ENCODE peak calls at places on chromosomes 13 and 19, in nine cellular contexts. U is CD8-positive, alpha-beta T cell; P is fibroblast of the aortic adventitia; I is fibroblast of lung; Q is aorta; A is dorsolateral prefrontal cortex; L is PC-3; X is tibial nerve; N is breast epithelium. F is an unnamed sample.

GRCh38 chr13:47188802-47189201 is 291.9 kb upstream of the HTR2A start:
- DNase-seq in U (no peak), P (peak), I (peak), Q (no peak), A (no peak), L (peak), X (no peak), N (no peak), F (no peak)

GRCh38 chr19:15248648-15249559 is 16.7 kb upstream of the EPHX3 start:
- DNase-seq in U (no peak), P (peak), I (peak), Q (peak), A (no peak), L (peak), X (peak), N (peak), F (no peak)

GRCh38 chr19:46845959-46846459 is 4.6 kb downstream of the AP2S1 start:
- DNase-seq in U (no peak), P (no peak), I (no peak), Q (no peak), A (no peak), L (no peak), X (no peak), N (no peak), F (no peak)

GRCh38 chr19:53883231-53883661 is 1.2 kb downstream of the PRKCG start:
- DNase-seq in U (peak), P (no peak), I (no peak), Q (peak), A (no peak), L (no peak), X (no peak), N (no peak), F (no peak)

GRCh38 chr13:111027481-111028439 is 87.3 kb upstream of the ARHGEF7 start:
- DNase-seq in U (no peak), P (no peak), I (peak), Q (no peak), A (no peak), L (no peak), X (no peak), N (no peak), F (no peak)

GRCh38 chr19:3554254-3555083 is 2.9 kb downstream of the MFSD12 start:
- DNase-seq in U (peak), P (no peak), I (no peak), Q (no peak), A (no peak), L (no peak), X (no peak), N (no peak), F (no peak)

GRCh38 chr13:61135583-61135982 is 280.1 kb downstream of the PCDH20 start:
- DNase-seq in U (no peak), P (no peak), I (no peak), Q (no peak), A (no peak), L (no peak), X (no peak), N (no peak), F (no peak)

GRCh38 chr13:88526186-88526852 is 855.1 kb downstream of the SLITRK5 start:
- DNase-seq in U (no peak), P (no peak), I (no peak), Q (no peak), A (no peak), L (no peak), X (no peak), N (no peak), F (no peak)

GRCh38 chr19:45097776-45098520 is 5.0 kb downstream of the PPP1R37 start:
- DNase-seq in U (no peak), P (peak), I (peak), Q (no peak), A (peak), L (peak), X (no peak), N (peak), F (no peak)

GRCh38 chr19:47371269-47371668 is 22.2 kb downstream of the DHX34 start:
- DNase-seq in U (no peak), P (no peak), I (no peak), Q (no peak), A (no peak), L (no peak), X (no peak), N (no peak), F (no peak)

GRCh38 chr19:15421726-15422260 is 3.0 kb upstream of the AKAP8L start:
- DNase-seq in U (no peak), P (no peak), I (peak), Q (no peak), A (peak), L (no peak), X (no peak), N (no peak), F (no peak)

GRCh38 chr13:97753942-97754670 is 199.4 kb upstream of the IPO5 start:
- DNase-seq in U (no peak), P (no peak), I (no peak), Q (no peak), A (no peak), L (no peak), X (no peak), N (no peak), F (no peak)

GRCh38 chr19:16825312-16826168 is 3.7 kb upstream of the SIN3B start:
- DNase-seq in U (no peak), P (peak), I (peak), Q (peak), A (peak), L (no peak), X (peak), N (peak), F (no peak)

GRCh38 chr19:19171821-19172532 is 1.9 kb upstream of the MEF2B start:
- DNase-seq in U (no peak), P (peak), I (peak), Q (no peak), A (no peak), L (no peak), X (no peak), N (no peak), F (peak)

GRCh38 chr13:110486061-110486780 is 75.3 kb downstream of the RAB20 start:
- DNase-seq in U (no peak), P (no peak), I (no peak), Q (no peak), A (no peak), L (no peak), X (no peak), N (no peak), F (no peak)

GRCh38 chr19:37933965-37934364 is 27.0 kb downstream of the SIPA1L3 start:
- DNase-seq in U (no peak), P (peak), I (no peak), Q (no peak), A (no peak), L (no peak), X (no peak), N (no peak), F (no peak)

DNA sequence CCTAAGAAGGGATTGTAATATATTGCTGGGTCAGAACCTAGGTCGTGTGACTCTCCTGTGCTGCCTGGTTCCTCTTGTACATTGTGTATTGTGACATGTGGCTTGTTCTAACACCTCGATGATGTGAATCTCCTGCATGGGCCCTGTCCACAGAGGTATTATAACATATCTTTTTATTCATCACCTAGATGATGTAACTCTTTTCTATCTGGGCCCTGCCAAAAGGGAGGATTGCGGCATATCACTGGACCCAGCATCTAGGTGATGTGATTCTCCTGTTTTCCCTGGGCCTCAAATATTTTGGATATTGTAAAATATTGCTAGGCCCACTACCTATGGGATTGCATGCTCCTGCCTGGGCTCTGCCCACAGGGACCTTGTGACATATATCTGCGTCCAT is 33.4 kb upstream of the ZNF254 start:
- DNase-seq in U (no peak), P (no peak), I (no peak), Q (no peak), A (no peak), L (no peak), X (no peak), N (no peak), F (no peak)
- H3K4me3 ChIP-seq in U (no peak), P (no peak), I (no peak), Q (no peak), A (no peak), L (no peak), X (no peak), N (no peak), F (no peak)

DNA sequence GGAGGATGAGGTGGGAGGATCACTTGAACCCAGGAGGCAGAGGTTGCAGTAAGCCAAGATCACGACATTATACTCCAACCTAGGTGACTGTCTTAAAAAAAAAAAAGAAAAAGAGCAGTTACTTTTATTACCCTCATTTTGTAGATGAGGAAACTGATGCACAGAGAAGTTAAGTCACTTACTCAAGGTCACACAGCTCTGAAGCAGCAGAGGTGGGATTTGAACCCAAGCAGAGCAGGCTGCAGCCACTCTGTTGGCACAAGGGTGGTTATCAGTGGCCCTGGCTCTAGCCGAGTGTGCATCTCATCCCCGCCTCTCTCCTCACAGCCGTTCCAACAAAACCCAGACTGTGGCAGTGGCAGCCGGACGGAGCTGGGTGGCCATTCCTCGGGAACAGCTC is 7.6 kb downstream of the IL27RA start:
- DNase-seq in U (no peak), P (no peak), I (no peak), Q (no peak), A (no peak), L (no peak), X (no peak), N (no peak), F (no peak)
- H3K4me3 ChIP-seq in U (no peak), P (no peak), I (no peak), Q (no peak), A (no peak), L (no peak), X (no peak), N (no peak), F (no peak)

DNA sequence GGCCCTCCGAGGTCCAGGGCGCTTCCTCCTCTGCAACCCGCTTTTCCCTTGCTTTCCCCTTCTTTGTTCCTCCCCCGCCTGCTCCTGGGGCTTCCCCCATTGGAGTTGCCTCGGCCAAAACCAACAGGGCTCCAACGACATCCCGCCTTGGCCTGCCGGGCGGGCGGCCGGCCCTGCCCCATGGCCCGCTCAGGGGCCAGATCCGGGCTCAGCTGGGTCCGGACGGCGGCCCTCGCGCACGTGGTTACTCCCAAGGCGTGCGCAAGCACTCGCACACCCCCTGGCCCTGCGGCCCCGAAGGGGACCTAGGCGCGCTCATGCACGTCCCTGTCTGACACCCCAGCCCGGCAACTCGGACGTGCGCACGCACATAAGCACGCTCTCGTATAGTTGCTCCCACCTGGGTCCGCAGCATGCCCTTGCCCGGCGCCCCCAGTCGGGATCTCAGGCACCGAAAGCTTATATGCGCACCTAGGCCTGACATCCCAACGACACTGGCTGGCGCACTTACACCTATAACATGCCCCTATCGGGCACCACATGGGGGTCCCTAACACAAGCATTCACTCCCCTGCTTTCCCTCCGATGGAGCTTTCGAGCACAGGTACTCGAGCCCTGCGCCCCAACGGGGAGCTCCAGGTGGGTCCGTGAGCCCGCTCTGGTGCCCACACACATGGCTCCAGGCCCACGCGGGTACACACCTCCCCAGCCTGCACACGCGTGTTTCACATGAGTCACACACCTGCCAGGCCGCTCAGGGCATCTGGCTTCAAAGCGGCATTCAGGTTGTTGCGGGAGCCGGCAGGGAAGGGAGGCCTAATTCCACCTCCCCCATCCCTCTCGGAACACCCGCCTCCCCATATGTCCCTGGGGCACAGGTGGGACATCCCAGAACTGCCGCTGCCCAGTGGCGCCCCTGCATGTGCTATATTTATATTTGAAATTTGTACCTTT is 15.0 kb downstream of the NFIX start:
- DNase-seq in U (no peak), P (peak), I (no peak), Q (peak), A (peak), L (no peak), X (peak), N (no peak), F (no peak)
- H3K4me3 ChIP-seq in U (no peak), P (no peak), I (no peak), Q (no peak), A (no peak), L (no peak), X (no peak), N (peak), F (no peak)

GRCh38 chr19:17952041-17952976 is 14.6 kb upstream of the KCNN1 start:
- DNase-seq in U (no peak), P (no peak), I (no peak), Q (no peak), A (no peak), L (no peak), X (no peak), N (no peak), F (no peak)
- H3K4me3 ChIP-seq in U (no peak), P (no peak), I (no peak), Q (no peak), A (peak), L (no peak), X (no peak), N (no peak), F (peak)

DNA sequence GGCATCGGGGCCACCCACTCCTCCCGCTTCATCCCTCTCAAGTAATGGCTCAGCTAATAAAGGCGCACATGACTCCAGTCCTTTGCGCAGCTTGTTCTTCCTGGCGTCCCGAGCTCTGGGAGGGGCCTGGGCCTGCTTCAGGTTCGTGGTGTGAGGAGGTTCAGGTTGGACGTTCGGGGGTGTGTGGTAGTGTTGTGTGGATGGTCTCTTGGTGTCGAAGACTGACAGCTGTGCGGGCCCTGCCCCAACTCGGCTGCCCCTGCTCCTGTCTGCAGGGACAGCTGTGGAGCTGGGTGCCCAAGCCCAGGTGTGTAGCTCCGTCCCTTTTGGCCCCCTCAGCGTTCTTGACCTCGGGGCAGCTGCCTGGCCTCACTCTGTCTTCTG is 2.2 kb downstream of the RPS15 start:
- DNase-seq in U (no peak), P (no peak), I (no peak), Q (no peak), A (no peak), L (no peak), X (no peak), N (no peak), F (no peak)
- H3K4me3 ChIP-seq in U (no peak), P (no peak), I (no peak), Q (no peak), A (no peak), L (peak), X (no peak), N (no peak), F (peak)

GRCh38 chr13:41311607-41312500 is 787 bp downstream of the NAA16 start:
- DNase-seq in U (peak), P (peak), I (peak), Q (peak), A (peak), L (peak), X (peak), N (no peak), F (peak)

GRCh38 chr13:41313659-41314197 is 2.7 kb downstream of the NAA16 start:
- DNase-seq in U (no peak), P (no peak), I (no peak), Q (no peak), A (no peak), L (no peak), X (no peak), N (no peak), F (no peak)

GRCh38 chr13:41313117-41313516 is 2.0 kb downstream of the NAA16 start:
- DNase-seq in U (no peak), P (peak), I (no peak), Q (no peak), A (no peak), L (no peak), X (no peak), N (no peak), F (no peak)

GRCh38 chr13:41308241-41308640 is 2.8 kb upstream of the NAA16 start:
- DNase-seq in U (no peak), P (no peak), I (no peak), Q (no peak), A (no peak), L (no peak), X (no peak), N (no peak), F (no peak)

DNA sequence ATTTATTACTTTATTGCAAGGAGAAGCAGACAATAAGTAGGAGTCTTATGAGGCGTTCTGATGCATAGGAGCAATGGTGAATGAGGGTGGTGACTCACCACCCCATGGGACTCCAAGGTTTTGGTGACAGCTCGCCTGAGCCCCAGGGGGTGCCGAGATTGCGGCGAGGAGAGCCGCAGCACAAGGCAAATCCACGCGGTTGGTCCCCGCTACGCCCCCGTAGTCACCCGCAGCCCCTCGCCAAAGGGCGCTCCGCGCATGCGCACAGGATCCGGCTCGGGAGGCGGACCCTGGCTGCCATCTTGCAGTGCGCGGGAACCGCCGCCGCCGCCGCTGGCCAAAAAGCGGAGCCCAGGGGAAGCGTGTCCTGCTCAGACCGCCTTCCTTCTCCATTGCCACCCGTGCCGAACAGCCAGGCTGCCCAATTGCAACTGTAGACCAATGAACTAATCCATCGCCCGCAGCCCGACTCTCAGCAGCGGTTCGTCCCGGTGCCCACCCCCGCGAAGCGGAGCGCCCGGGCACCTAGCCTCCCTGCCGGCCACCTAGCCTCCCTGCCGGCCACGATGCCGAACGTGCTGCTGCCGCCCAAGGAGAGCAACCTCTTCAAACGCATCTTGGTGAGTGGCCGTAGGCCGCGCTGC is at the start of gene NAA16:
- DNase-seq in U (peak), P (peak), I (peak), Q (peak), A (peak), L (peak), X (peak), N (peak), F (peak)
- H3K4me3 ChIP-seq in U (peak), P (peak), I (peak), Q (peak), A (peak), L (peak), X (peak), N (peak), F (peak)

GRCh38 chr19:12159773-12160414 is 3.0 kb upstream of the ZNF136 start:
- DNase-seq in U (peak), P (no peak), I (no peak), Q (no peak), A (no peak), L (no peak), X (no peak), N (no peak), F (no peak)

GRCh38 chr19:12156254-12157058 is at the start of gene ZNF625:
- DNase-seq in U (peak), P (peak), I (peak), Q (peak), A (peak), L (peak), X (peak), N (peak), F (peak)

DNA sequence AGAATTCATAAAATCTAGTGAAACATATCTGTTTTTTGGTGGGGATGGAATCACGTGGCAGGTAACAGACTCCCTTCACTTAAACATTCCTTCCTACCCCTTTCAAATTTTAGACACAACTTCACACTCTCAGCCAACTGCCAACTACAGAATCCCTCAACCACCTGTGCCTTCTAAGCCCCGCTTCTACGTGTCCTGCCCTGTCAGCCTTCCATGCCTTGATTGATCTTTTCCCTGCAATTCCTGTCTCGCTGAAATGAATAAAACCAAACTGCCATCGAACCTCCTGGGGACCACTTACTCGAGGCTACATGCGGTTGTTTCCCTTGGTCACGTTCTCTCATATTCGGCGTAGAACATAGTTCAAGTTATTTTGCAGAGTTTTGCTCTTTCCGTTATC is 1.2 kb downstream of the ZNF625 start:
- DNase-seq in U (no peak), P (peak), I (no peak), Q (no peak), A (no peak), L (peak), X (no peak), N (no peak), F (no peak)
- H3K4me3 ChIP-seq in U (peak), P (peak), I (peak), Q (no peak), A (peak), L (peak), X (peak), N (peak), F (peak)

DNA sequence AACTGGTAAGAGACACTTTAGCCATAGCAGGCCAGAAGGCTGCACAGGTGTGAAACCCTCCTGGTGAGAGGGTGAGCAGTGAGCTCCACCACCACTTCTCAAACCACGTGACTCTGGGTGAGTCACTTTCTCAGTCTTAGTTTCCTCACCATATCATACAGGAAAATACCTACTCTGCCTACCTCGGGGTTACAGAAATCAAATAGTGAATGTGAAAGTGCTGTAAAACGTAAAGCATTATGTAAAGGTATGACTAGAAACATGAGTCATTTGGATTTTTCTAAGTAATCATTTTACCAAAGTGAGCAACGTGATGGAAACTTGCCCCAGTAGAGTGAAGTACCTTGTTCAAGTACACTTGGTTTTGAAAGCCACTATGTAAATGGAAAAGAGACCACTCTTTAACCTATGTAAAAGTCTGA is 40.4 kb downstream of the USP12 start:
- DNase-seq in U (peak), P (peak), I (no peak), Q (no peak), A (no peak), L (peak), X (no peak), N (no peak), F (peak)
- H3K4me3 ChIP-seq in U (no peak), P (no peak), I (no peak), Q (no peak), A (no peak), L (no peak), X (no peak), N (no peak), F (no peak)

GRCh38 chr19:40719414-40719894 is 2.5 kb downstream of the ITPKC start:
- DNase-seq in U (no peak), P (no peak), I (no peak), Q (no peak), A (no peak), L (no peak), X (no peak), N (no peak), F (no peak)
- H3K4me3 ChIP-seq in U (no peak), P (peak), I (peak), Q (peak), A (peak), L (peak), X (peak), N (peak), F (peak)

F was measured in GM06990.